ENCODE peak calls at places on chromosomes 11 and 22, in eight cellular contexts. Q is retina, A is NCI-H1436, I is activated T-cell treated with anti-CD3 and anti-CD28 coated beads for 1 hour, K is H4, F is aorta, R is HS-5, L is lung microvascular endothelial cell. W is an unnamed sample.

GRCh38 chr11:63916837-63917684 is at the start of gene RCOR2:
- DNase-seq in Q (no peak), A (peak), I (peak), K (peak), F (peak), R (no peak), L (peak), W (peak)

GRCh38 chr11:5605849-5606248 is 9.4 kb downstream of the TRIM6 start:
- DNase-seq in Q (no peak), A (no peak), I (no peak), K (peak), F (no peak), R (no peak), L (no peak), W (no peak)

GRCh38 chr22:29187831-29188230 is 17.9 kb upstream of the EMID1 start:
- DNase-seq in Q (no peak), A (no peak), I (no peak), K (no peak), F (peak), R (no peak), L (no peak), W (no peak)

GRCh38 chr11:10990637-10991036 is 132.8 kb upstream of the ZBED5 start:
- DNase-seq in Q (no peak), A (no peak), I (no peak), K (no peak), F (no peak), R (no peak), L (no peak), W (no peak)

GRCh38 chr11:64767344-64768299 is 7.8 kb upstream of the PYGM start:
- DNase-seq in Q (peak), A (peak), I (peak), K (peak), F (peak), R (no peak), L (peak), W (peak)

GRCh38 chr11:115221461-115222069 is 282.6 kb downstream of the CADM1 start:
- DNase-seq in Q (no peak), A (no peak), I (no peak), K (no peak), F (no peak), R (no peak), L (no peak), W (no peak)

GRCh38 chr11:26844963-26845362 is 123.1 kb upstream of the SLC5A12 start:
- DNase-seq in Q (no peak), A (no peak), I (no peak), K (no peak), F (no peak), R (no peak), L (no peak), W (no peak)

GRCh38 chr11:130783322-130783721 is 133.0 kb downstream of the SNX19 start:
- DNase-seq in Q (no peak), A (no peak), I (no peak), K (no peak), F (no peak), R (no peak), L (no peak), W (no peak)

GRCh38 chr11:21301981-21302380 is 632.6 kb downstream of the NELL1 start:
- DNase-seq in Q (no peak), A (no peak), I (no peak), K (no peak), F (no peak), R (no peak), L (no peak), W (no peak)

GRCh38 chr22:49018601-49019000 is 809.1 kb downstream of the BRD1 start:
- DNase-seq in Q (no peak), A (no peak), I (no peak), K (no peak), F (peak), R (no peak), L (no peak), W (no peak)

GRCh38 chr22:43128928-43129424 is 14.2 kb downstream of the MCAT start:
- DNase-seq in Q (no peak), A (peak), I (no peak), K (no peak), F (no peak), R (no peak), L (no peak), W (no peak)

GRCh38 chr11:79676396-79676795 is 235.6 kb upstream of the TENM4 start:
- DNase-seq in Q (no peak), A (no peak), I (no peak), K (no peak), F (no peak), R (no peak), L (no peak), W (no peak)

GRCh38 chr11:78516281-78516680 is 58.4 kb downstream of the NARS2 start:
- DNase-seq in Q (no peak), A (no peak), I (no peak), K (no peak), F (no peak), R (no peak), L (no peak), W (no peak)

W was measured in T-helper 9 cell.